ENCODE peak calls at places on chromosomes 6 and 20, in five cellular contexts. One of them, this sample, is unnamed.

GRCh38 chr6:9783567-9783966 is 631.3 kb downstream of the TFAP2A start:
- DNase-seq in CD4-positive, alpha-beta memory T cell: no peak
- DNase-seq in astrocyte of the spinal cord: no peak
- DNase-seq in transverse colon: no peak
- DNase-seq in SJCRH30: peak
- DNase-seq in this sample: no peak

GRCh38 chr6:5249451-5250122 is 11.2 kb downstream of the LYRM4 start:
- DNase-seq in SJCRH30: no peak
- DNase-seq in transverse colon: no peak
- DNase-seq in CD4-positive, alpha-beta memory T cell: no peak
- DNase-seq in astrocyte of the spinal cord: no peak
- DNase-seq in this sample: no peak

GRCh38 chr6:146526192-146526591 is 17.4 kb upstream of the RAB32 start:
- DNase-seq in CD4-positive, alpha-beta memory T cell: no peak
- DNase-seq in SJCRH30: no peak
- DNase-seq in transverse colon: no peak
- DNase-seq in astrocyte of the spinal cord: peak
- DNase-seq in this sample: no peak

GRCh38 chr20:5923493-5923892 is 26.8 kb downstream of the TRMT6 start:
- DNase-seq in CD4-positive, alpha-beta memory T cell: no peak
- DNase-seq in SJCRH30: no peak
- DNase-seq in transverse colon: no peak
- DNase-seq in astrocyte of the spinal cord: no peak
- DNase-seq in this sample: no peak

GRCh38 chr6:139159016-139159415 is 24.1 kb downstream of the HECA start:
- DNase-seq in CD4-positive, alpha-beta memory T cell: no peak
- DNase-seq in transverse colon: no peak
- DNase-seq in astrocyte of the spinal cord: no peak
- DNase-seq in SJCRH30: no peak
- DNase-seq in this sample: no peak

GRCh38 chr6:26232950-26233607 is 131.9 kb upstream of the BTN3A2 start:
- DNase-seq in transverse colon: no peak
- DNase-seq in SJCRH30: no peak
- DNase-seq in astrocyte of the spinal cord: peak
- DNase-seq in CD4-positive, alpha-beta memory T cell: peak
- DNase-seq in this sample: no peak

GRCh38 chr6:15879372-15880261 is 216.8 kb upstream of the DTNBP1 start:
- DNase-seq in astrocyte of the spinal cord: peak
- DNase-seq in SJCRH30: peak
- DNase-seq in CD4-positive, alpha-beta memory T cell: peak
- DNase-seq in transverse colon: peak
- DNase-seq in this sample: no peak

GRCh38 chr20:56627122-56628014 is 1.7 kb upstream of the TFAP2C start:
- DNase-seq in transverse colon: no peak
- DNase-seq in CD4-positive, alpha-beta memory T cell: no peak
- DNase-seq in astrocyte of the spinal cord: no peak
- DNase-seq in SJCRH30: no peak
- DNase-seq in this sample: no peak

GRCh38 chr6:103797738-103798137 is 1062.0 kb downstream of the HACE1 start:
- DNase-seq in CD4-positive, alpha-beta memory T cell: no peak
- DNase-seq in astrocyte of the spinal cord: no peak
- DNase-seq in SJCRH30: peak
- DNase-seq in transverse colon: no peak
- DNase-seq in this sample: no peak

GRCh38 chr6:142925575-142926110 is 19.3 kb downstream of the HIVEP2 start:
- DNase-seq in astrocyte of the spinal cord: peak
- DNase-seq in transverse colon: no peak
- DNase-seq in CD4-positive, alpha-beta memory T cell: no peak
- DNase-seq in SJCRH30: no peak
- DNase-seq in this sample: no peak

GRCh38 chr20:62313021-62313420 is 10.2 kb downstream of the ADRM1 start:
- DNase-seq in astrocyte of the spinal cord: no peak
- DNase-seq in SJCRH30: no peak
- DNase-seq in CD4-positive, alpha-beta memory T cell: no peak
- DNase-seq in transverse colon: no peak
- DNase-seq in this sample: no peak

GRCh38 chr6:42898891-42899361 is 16.9 kb upstream of the PTCRA start:
- DNase-seq in transverse colon: peak
- DNase-seq in SJCRH30: peak
- DNase-seq in CD4-positive, alpha-beta memory T cell: peak
- DNase-seq in astrocyte of the spinal cord: peak
- DNase-seq in this sample: peak
- H3K4me3 ChIP-seq in transverse colon: no peak
- H3K4me3 ChIP-seq in SJCRH30: peak
- H3K4me3 ChIP-seq in CD4-positive, alpha-beta memory T cell: no peak
- H3K4me3 ChIP-seq in astrocyte of the spinal cord: no peak
- H3K4me3 ChIP-seq in this sample: no peak

DNA sequence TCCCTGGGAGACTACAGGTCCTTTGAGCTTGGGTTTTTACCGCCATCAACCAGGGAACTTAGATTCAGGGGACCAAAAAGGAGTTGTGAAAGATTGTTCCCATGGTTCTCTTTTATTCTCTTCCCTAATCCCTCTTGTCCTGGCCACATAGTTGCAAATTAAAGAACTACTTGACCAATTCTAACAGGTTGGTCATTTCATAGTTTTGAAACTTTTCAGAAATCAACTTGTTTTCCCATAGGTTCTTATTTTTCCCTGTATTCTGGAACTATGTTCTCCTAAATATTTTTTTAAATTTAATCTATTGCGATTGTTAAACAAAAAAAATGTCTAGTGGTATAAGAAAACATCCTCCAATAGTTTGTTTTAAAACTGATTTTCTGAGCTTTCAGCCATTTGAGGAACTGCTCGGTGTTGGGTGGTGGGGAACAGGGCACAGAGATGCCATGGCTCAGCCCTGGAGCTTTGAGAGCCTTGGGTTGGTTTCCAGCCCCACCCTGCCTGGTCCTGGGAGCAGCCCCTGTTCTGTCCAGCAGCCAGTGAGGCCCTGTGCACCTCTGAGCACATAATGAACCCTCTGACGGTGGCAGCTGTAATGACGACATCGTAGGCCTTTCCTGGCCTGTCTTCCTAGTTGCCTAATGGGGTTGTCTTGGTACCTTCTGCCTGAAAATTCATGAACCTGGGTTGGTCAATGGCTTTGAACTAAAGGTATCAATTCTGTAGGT is 53.5 kb downstream of the TBC1D7 start:
- DNase-seq in CD4-positive, alpha-beta memory T cell: no peak
- DNase-seq in SJCRH30: no peak
- DNase-seq in transverse colon: no peak
- DNase-seq in astrocyte of the spinal cord: no peak
- DNase-seq in this sample: no peak
- H3K4me3 ChIP-seq in CD4-positive, alpha-beta memory T cell: no peak
- H3K4me3 ChIP-seq in SJCRH30: no peak
- H3K4me3 ChIP-seq in transverse colon: no peak
- H3K4me3 ChIP-seq in astrocyte of the spinal cord: no peak
- H3K4me3 ChIP-seq in this sample: no peak

DNA sequence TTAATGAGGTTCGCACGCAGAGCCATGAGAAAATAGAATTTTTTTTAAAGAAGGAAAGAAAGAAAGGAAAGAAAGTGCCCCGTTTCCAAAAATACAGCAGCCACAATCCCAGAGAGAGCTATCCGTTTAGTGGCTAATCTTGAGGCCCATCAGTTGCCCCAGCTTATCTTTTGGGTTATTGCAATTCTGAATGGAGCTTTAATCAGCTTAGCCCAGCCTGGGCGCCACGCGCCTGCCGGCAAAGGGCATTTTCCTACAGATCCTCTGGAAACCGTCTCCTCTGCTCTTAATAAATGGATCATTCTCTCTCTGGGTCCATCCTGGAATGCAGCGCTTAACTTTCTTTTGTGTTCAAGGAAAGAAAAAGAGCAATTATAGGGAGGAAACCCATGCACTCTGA is 413.3 kb downstream of the MAFB start:
- DNase-seq in astrocyte of the spinal cord: no peak
- DNase-seq in SJCRH30: no peak
- DNase-seq in transverse colon: no peak
- DNase-seq in CD4-positive, alpha-beta memory T cell: no peak
- DNase-seq in this sample: peak
- H3K4me3 ChIP-seq in astrocyte of the spinal cord: no peak
- H3K4me3 ChIP-seq in SJCRH30: no peak
- H3K4me3 ChIP-seq in transverse colon: no peak
- H3K4me3 ChIP-seq in CD4-positive, alpha-beta memory T cell: no peak
- H3K4me3 ChIP-seq in this sample: no peak

DNA sequence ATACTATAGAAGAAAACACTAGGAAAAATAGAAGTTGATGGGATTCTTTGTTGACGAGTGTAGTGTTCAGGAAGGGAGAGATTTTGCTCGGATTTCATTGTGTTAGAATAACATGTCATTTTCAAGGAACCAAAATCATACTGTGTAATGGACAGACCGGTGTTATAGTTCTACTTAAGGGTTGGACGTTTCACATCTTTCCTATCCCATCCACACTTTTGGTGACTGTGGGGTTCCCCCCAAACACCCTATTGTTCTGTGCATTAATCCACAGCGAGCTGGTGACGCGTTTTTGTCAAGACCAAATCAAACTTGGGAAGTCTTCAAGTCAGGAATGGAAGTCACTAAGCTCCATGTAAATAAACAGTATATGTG is 43.3 kb downstream of the TRIM27 start:
- DNase-seq in transverse colon: no peak
- DNase-seq in SJCRH30: no peak
- DNase-seq in astrocyte of the spinal cord: no peak
- DNase-seq in CD4-positive, alpha-beta memory T cell: no peak
- DNase-seq in this sample: no peak
- H3K4me3 ChIP-seq in transverse colon: peak
- H3K4me3 ChIP-seq in SJCRH30: peak
- H3K4me3 ChIP-seq in astrocyte of the spinal cord: peak
- H3K4me3 ChIP-seq in CD4-positive, alpha-beta memory T cell: no peak
- H3K4me3 ChIP-seq in this sample: peak

GRCh38 chr6:89268776-89269175 is 46.3 kb downstream of the GABRR2 start:
- DNase-seq in astrocyte of the spinal cord: peak
- DNase-seq in SJCRH30: no peak
- DNase-seq in CD4-positive, alpha-beta memory T cell: no peak
- DNase-seq in transverse colon: no peak
- DNase-seq in this sample: no peak
- H3K4me3 ChIP-seq in astrocyte of the spinal cord: no peak
- H3K4me3 ChIP-seq in SJCRH30: no peak
- H3K4me3 ChIP-seq in CD4-positive, alpha-beta memory T cell: no peak
- H3K4me3 ChIP-seq in transverse colon: no peak
- H3K4me3 ChIP-seq in this sample: no peak

This sample was measured in WERI-Rb-1.